ENCODE peak calls at places on chromosomes 7 and 10, in nine cellular contexts. P, C, Z, V, I, W, E, F and N are unnamed samples.

GRCh38 chr10:123154943-123155505 is 822 bp downstream of the BUB3 start:
- DNase-seq in E (peak), C (peak), Z (no peak), V (peak), F (peak), P (peak), I (no peak), W (peak), N (peak)

GRCh38 chr10:132211246-132211645 is 24.5 kb downstream of the DPYSL4 start:
- DNase-seq in V (no peak), C (peak), Z (no peak), W (no peak), P (no peak), I (no peak), E (no peak), F (no peak), N (no peak)

GRCh38 chr10:69439350-69439739 is 11.9 kb upstream of the TSPAN15 start:
- DNase-seq in V (no peak), W (peak), I (no peak), C (peak), Z (no peak), P (no peak), F (peak), E (no peak), N (no peak)

GRCh38 chr10:5904227-5904626 is 14.2 kb downstream of the FBH1 start:
- DNase-seq in F (no peak), C (no peak), V (no peak), Z (no peak), W (no peak), P (no peak), E (no peak), I (no peak), N (no peak)

GRCh38 chr10:128337860-128338378 is 211.7 kb upstream of the MKI67 start:
- DNase-seq in F (no peak), W (no peak), C (no peak), Z (no peak), V (no peak), I (no peak), P (no peak), E (no peak), N (no peak)

GRCh38 chr10:109187677-109188076 is 735.6 kb downstream of the XPNPEP1 start:
- DNase-seq in W (no peak), E (peak), P (peak), C (no peak), F (no peak), I (no peak), V (no peak), Z (no peak), N (no peak)

GRCh38 chr7:33494473-33494872 is 365.1 kb downstream of the BBS9 start:
- DNase-seq in E (no peak), P (peak), I (no peak), F (no peak), C (no peak), V (no peak), Z (no peak), W (no peak), N (no peak)

GRCh38 chr7:148747274-148747673 is 48.6 kb downstream of the CUL1 start:
- DNase-seq in I (peak), E (no peak), W (no peak), V (no peak), P (no peak), Z (no peak), C (no peak), F (peak), N (no peak)

GRCh38 chr7:7257899-7258692 is 75.8 kb downstream of the C1GALT1 start:
- DNase-seq in F (no peak), C (no peak), E (no peak), I (no peak), P (peak), V (no peak), W (no peak), Z (no peak), N (no peak)

GRCh38 chr7:64621656-64622055 is 44.3 kb upstream of the ZNF107 start:
- DNase-seq in E (no peak), I (no peak), P (no peak), F (no peak), V (no peak), C (no peak), Z (no peak), W (no peak), N (no peak)

GRCh38 chr10:987635-987905 is 664 bp upstream of the GTPBP4 start:
- DNase-seq in V (no peak), Z (no peak), P (peak), W (no peak), F (no peak), E (peak), C (no peak), I (peak), N (peak)

GRCh38 chr10:74208081-74208480 is 57.1 kb downstream of the ADK start:
- DNase-seq in V (no peak), E (no peak), C (no peak), P (no peak), F (no peak), Z (no peak), I (peak), W (peak), N (no peak)

GRCh38 chr7:73758581-73759138 is 11.4 kb downstream of the CLDN3 start:
- DNase-seq in W (no peak), F (no peak), Z (no peak), C (no peak), E (no peak), P (no peak), I (no peak), V (no peak), N (no peak)

GRCh38 chr10:33073641-33074410 is 115.8 kb upstream of the ITGB1 start:
- DNase-seq in Z (no peak), V (no peak), F (peak), I (no peak), C (no peak), P (no peak), E (peak), W (no peak), N (peak)

GRCh38 chr10:68342909-68343516 is 10.3 kb upstream of the PBLD start:
- DNase-seq in C (no peak), I (no peak), P (no peak), W (no peak), F (no peak), Z (no peak), V (no peak), E (no peak), N (no peak)

DNA sequence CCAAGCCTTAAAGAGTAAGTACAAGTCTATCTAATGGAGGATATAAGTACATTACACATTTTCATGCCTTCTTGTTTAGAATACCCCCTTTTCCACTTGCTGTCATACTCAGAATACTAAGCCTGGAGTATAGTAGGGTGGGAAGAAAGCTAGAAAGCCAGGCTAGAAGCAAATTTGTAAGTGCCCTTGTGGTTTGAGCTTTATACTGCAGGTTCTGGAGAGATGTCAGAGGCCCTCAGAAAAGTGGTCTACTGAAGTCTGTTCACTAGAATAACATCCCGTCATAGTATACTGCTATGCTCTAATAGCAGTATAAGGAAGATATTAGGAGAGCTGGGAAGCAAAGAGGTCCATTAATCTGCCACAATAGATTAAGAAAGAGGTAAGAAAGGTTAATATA is 62.7 kb downstream of the HPSE2 start:
- DNase-seq in C (no peak), W (no peak), P (no peak), E (no peak), I (no peak), F (no peak), V (no peak), Z (no peak), N (no peak)
- TF ChIP-seq CTCF in C (no peak), W (no peak), P (no peak), E (peak), I (no peak), F (no peak), V (no peak), Z (no peak), N (no peak)

DNA sequence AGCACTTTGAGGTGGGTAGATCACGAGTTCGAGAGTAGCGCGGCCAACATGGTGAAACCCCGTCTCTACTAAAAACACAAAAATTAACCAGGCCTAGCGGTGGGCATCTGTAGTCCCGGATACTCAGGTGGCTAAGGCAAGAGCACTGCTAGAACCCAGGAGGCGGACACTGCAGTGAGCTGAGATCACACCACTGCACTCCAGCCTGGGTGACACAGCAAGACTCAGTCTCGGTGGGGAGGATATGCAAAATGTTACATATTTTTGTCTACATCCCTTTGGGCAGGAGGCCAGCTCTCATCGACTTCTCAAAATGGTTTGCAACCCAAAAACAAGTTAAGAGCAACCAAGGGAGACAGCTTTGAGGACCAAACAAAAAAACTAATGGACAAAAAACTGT is 8.2 kb downstream of the ATE1 start:
- DNase-seq in P (no peak), V (no peak), W (no peak), Z (no peak), E (no peak), F (no peak), C (no peak), I (no peak), N (no peak)
- H3K4me3 ChIP-seq in P (no peak), V (no peak), W (no peak), Z (no peak), E (no peak), F (no peak), C (no peak), I (no peak), N (no peak)

GRCh38 chr7:112895996-112896395 is 105.8 kb upstream of the TMEM168 start:
- DNase-seq in Z (no peak), E (no peak), C (peak), I (no peak), F (no peak), P (no peak), V (no peak), W (no peak), N (no peak)

GRCh38 chr7:112897839-112898431 is 107.7 kb upstream of the TMEM168 start:
- DNase-seq in E (no peak), I (no peak), W (no peak), C (peak), F (no peak), Z (no peak), P (no peak), V (no peak), N (no peak)

DNA sequence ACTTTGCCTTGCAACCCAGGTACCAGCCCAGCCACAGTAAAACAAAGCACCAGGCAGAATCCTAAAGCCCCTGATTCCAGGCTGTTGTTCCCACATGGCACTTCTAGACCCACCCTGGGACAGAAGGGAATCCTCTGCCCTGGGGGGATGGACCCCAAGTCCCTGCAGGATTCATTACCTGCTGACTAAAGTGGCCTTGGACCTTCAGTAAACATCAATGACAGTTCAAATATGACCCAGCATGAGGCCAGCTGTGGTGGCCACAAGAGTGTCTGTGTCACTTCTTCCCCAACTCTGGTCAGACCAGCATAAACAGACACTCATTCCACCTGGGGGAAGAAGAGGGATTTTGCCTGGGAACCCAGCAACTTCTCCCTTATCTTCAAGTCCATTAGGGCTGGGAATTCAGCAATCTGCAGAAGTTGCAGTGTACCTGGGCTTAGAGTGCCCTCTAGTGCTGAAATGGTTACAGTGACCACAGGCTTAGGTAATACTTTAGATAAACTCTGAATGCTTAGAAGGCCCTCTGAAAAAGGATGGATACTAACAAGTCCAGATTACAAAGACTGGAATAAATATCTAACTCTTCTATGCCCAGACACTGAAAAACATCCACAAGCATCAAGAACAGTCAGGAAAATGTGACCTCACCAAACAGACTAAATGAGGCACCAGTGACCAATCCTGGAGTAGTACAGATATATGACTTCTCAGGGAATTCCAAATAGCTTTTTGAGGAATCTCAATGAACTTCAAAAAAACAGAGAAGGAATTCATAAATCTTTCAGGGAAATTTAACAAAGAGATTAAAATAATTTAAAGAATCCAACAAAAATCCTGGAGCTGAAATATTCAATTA is 108.5 kb upstream of the TMEM168 start:
- DNase-seq in C (no peak), W (no peak), Z (peak), E (peak), F (peak), I (peak), V (peak), P (peak), N (peak)
- TF ChIP-seq CTCF in C (peak), W (peak), Z (peak), E (peak), F (peak), I (peak), V (peak), P (peak), N (peak)

GRCh38 chr7:138691166-138691565 is 10.0 kb downstream of the SVOPL start:
- DNase-seq in C (no peak), E (no peak), W (no peak), I (no peak), F (no peak), P (no peak), Z (no peak), V (no peak), N (no peak)
- H3K4me3 ChIP-seq in C (no peak), E (no peak), W (no peak), I (no peak), F (no peak), P (no peak), Z (no peak), V (no peak), N (no peak)

GRCh38 chr10:79148452-79149344 is 79.9 kb downstream of the ZMIZ1 start:
- DNase-seq in V (no peak), I (peak), C (no peak), E (peak), W (peak), F (peak), Z (no peak), P (peak), N (peak)

GRCh38 chr10:79147796-79148451 is 79.2 kb downstream of the ZMIZ1 start:
- DNase-seq in C (no peak), I (no peak), V (no peak), E (no peak), W (no peak), F (no peak), Z (no peak), P (no peak), N (no peak)

GRCh38 chr10:79150444-79150754 is 81.6 kb downstream of the ZMIZ1 start:
- DNase-seq in V (no peak), I (no peak), W (no peak), C (no peak), P (no peak), E (no peak), Z (no peak), F (no peak), N (no peak)

GRCh38 chr10:79149662-79150443 is 81.1 kb downstream of the ZMIZ1 start:
- DNase-seq in F (peak), V (no peak), P (peak), W (peak), Z (peak), C (peak), I (peak), E (peak), N (peak)

GRCh38 chr10:79149345-79149661 is 80.5 kb downstream of the ZMIZ1 start:
- DNase-seq in E (no peak), C (no peak), V (no peak), I (no peak), Z (no peak), W (no peak), P (no peak), F (no peak), N (no peak)
- TF ChIP-seq CTCF in E (no peak), C (no peak), V (no peak), I (no peak), Z (no peak), W (no peak), P (no peak), F (no peak), N (no peak)

GRCh38 chr10:9796567-9796966 is 1221.1 kb upstream of the CELF2 start:
- DNase-seq in W (no peak), E (no peak), I (no peak), C (no peak), V (no peak), F (no peak), Z (no peak), P (no peak), N (no peak)
- H3K4me3 ChIP-seq in W (no peak), E (no peak), I (no peak), C (no peak), V (no peak), F (no peak), Z (no peak), P (no peak), N (no peak)

DNA sequence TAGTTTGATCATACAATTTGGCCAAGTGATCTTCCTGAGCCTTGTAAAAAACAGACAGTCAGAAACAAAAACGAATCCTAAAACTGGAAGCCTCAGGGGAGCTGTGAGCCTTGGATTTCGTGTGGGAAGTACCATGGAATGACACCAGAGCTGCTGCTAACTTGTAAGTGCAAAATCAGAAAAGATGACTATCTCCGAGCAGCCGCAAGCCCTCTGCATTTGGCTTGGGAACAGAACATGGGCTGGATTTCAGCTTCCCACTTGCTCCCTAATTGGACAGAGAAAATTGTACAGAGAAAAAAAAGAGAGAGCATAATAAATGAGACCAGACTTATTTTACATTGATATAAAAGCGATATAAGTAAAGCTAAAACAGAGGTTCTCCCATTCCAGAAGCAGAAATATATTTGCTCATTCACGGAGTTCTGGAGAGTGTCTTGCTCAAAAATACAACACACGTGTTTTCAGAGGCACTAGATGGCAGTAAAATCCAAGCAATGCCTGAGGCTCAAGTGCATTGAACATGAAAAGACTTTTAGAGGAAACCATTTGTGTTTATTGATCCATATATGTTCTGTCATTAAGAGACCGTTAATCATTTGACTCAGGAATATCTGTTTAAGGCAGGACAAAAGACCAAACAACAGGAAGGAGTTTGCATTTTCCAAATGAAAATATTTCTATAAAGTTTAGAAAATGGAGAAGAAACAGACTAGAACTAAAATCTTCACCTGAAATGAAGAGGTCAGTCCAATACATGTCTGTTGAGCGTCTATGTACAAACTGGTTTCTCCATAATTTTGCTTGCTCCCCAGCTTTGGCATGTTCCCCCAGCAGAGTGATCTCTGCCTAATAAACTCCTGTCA is 78.3 kb upstream of the SLC26A5 start:
- DNase-seq in I (peak), Z (no peak), F (peak), W (no peak), C (no peak), E (peak), P (peak), V (peak), N (peak)
- TF ChIP-seq CTCF in I (peak), Z (no peak), F (peak), W (peak), C (no peak), E (peak), P (peak), V (peak), N (peak)

GRCh38 chr10:43863859-43864591 is 215.3 kb upstream of the ZNF32 start:
- DNase-seq in P (peak), Z (no peak), V (peak), I (no peak), W (no peak), F (peak), E (peak), C (no peak), N (peak)
- H3K4me3 ChIP-seq in P (no peak), Z (no peak), V (no peak), I (no peak), W (no peak), F (no peak), E (no peak), C (no peak), N (no peak)

DNA sequence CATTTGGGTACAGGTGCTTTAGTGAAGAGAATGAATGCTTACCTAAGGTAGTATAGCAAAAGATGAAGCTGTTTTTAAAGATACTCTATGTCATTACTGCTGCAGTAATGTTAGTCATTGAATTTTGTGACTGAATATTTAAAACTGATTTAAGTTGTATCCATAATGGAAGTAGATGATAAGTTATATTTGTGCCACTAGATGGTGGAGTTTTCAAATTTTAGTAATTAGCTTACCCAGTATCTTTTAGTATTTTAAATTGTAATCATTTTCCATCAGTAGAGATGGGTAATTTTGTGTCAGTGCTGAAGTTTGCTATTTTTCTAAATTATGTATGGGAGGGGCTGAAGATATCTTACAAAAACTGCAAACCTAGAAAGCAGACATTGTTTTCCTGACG is 25.2 kb downstream of the HBP1 start:
- DNase-seq in Z (no peak), W (no peak), E (no peak), C (no peak), F (no peak), P (peak), V (no peak), I (no peak), N (no peak)
- TF ChIP-seq CTCF in Z (no peak), W (no peak), E (no peak), C (no peak), F (no peak), P (peak), V (no peak), I (no peak), N (no peak)